ENCODE peak calls at places on chromosomes 3 and 15, in nine cellular contexts. G is sigmoid colon, R is GM23338, M is cardiac fibroblast, Q is AG09309, E is heart left ventricle, O is mucosa of descending colon, D is esophagus squamous epithelium, A is fibroblast of villous mesenchyme. H is an unnamed sample.

GRCh38 chr15:56813995-56814394 is 80.7 kb upstream of the ZNF280D start:
- DNase-seq in G (no peak), R (no peak), M (no peak), Q (no peak), E (no peak), O (no peak), D (no peak), A (no peak), H (no peak)

GRCh38 chr3:140499114-140499757 is 178.6 kb upstream of the TRIM42 start:
- DNase-seq in G (no peak), R (peak), M (peak), Q (no peak), E (no peak), O (no peak), D (no peak), A (peak), H (no peak)

GRCh38 chr15:65370885-65371284 is 6.9 kb downstream of the IGDCC3 start:
- DNase-seq in G (no peak), R (no peak), M (no peak), Q (no peak), E (no peak), O (no peak), D (no peak), A (no peak), H (no peak)

GRCh38 chr15:48076454-48076853 is 44.3 kb upstream of the SLC24A5 start:
- DNase-seq in G (no peak), R (no peak), M (no peak), Q (no peak), E (no peak), O (no peak), D (no peak), A (peak), H (no peak)

GRCh38 chr3:36197176-36197575 is 183.1 kb upstream of the STAC start:
- DNase-seq in G (no peak), R (no peak), M (no peak), Q (no peak), E (no peak), O (no peak), D (no peak), A (no peak), H (no peak)

GRCh38 chr3:105867690-105868449 is 942 bp downstream of the CBLB start:
- DNase-seq in G (no peak), R (peak), M (peak), Q (no peak), E (no peak), O (no peak), D (no peak), A (peak), H (no peak)

GRCh38 chr3:157073810-157074209 is 86.1 kb downstream of the CCNL1 start:
- DNase-seq in G (no peak), R (no peak), M (peak), Q (peak), E (no peak), O (no peak), D (no peak), A (peak), H (peak)

GRCh38 chr15:90167121-90167520 is 34.0 kb upstream of the SEMA4B start:
- DNase-seq in G (no peak), R (no peak), M (no peak), Q (no peak), E (no peak), O (no peak), D (no peak), A (no peak), H (no peak)

GRCh38 chr3:48678566-48679380 is 6.9 kb downstream of the NCKIPSD start:
- DNase-seq in G (no peak), R (no peak), M (no peak), Q (no peak), E (no peak), O (peak), D (no peak), A (no peak), H (no peak)

GRCh38 chr3:52098108-52098507 is 41.7 kb upstream of the DUSP7 start:
- DNase-seq in G (peak), R (no peak), M (no peak), Q (no peak), E (no peak), O (no peak), D (no peak), A (no peak), H (no peak)

GRCh38 chr3:46677096-46677702 is 16.3 kb downstream of the ALS2CL start:
- DNase-seq in G (peak), R (no peak), M (peak), Q (no peak), E (peak), O (peak), D (no peak), A (peak), H (no peak)

GRCh38 chr15:58409861-58410260 is 21.9 kb upstream of the LIPC start:
- DNase-seq in G (no peak), R (no peak), M (no peak), Q (no peak), E (no peak), O (no peak), D (no peak), A (no peak), H (no peak)

DNA sequence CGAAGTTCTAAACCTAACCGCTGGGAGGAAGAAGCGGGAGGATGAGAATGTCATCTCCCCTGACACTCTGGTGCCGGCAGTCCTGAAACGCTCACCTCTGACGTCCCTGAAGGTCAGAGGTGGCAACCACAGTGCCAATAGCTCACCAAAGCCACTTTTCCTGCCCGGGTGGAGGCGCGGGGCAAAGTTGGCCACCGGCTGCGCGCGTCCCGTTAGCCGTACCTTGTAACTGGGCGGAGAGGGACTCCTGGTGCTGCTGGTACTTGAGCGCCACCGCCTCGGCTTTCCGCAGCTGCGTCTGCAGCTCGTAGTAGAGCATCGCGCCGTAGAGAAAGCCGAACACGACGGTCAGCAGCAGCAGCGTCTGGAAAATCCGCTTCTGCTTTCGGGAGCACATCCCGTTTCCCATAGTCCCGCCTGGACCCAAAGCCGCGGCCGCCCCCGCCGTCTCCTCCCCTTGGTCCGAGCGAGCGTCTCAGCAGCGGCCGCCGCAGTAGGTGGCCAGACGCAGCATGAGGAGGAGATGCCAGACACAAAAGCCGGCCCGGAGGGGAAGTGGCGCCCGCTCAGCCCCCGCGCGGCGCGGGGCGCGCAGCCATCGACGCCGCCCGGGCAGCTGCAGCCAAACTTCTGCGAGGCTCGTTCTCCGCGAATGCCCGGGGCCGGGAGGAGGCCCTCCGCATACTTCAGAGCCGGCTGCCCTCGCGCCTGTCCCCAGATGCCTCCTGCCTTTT is 680 bp downstream of the GOLIM4 start:
- DNase-seq in G (peak), R (peak), M (peak), Q (no peak), E (peak), O (peak), D (peak), A (peak), H (peak)
- TF ChIP-seq CTCF in G (peak), R (peak), M (peak), Q (peak), E (peak), O (no peak), D (no peak), A (peak), H (no peak)

DNA sequence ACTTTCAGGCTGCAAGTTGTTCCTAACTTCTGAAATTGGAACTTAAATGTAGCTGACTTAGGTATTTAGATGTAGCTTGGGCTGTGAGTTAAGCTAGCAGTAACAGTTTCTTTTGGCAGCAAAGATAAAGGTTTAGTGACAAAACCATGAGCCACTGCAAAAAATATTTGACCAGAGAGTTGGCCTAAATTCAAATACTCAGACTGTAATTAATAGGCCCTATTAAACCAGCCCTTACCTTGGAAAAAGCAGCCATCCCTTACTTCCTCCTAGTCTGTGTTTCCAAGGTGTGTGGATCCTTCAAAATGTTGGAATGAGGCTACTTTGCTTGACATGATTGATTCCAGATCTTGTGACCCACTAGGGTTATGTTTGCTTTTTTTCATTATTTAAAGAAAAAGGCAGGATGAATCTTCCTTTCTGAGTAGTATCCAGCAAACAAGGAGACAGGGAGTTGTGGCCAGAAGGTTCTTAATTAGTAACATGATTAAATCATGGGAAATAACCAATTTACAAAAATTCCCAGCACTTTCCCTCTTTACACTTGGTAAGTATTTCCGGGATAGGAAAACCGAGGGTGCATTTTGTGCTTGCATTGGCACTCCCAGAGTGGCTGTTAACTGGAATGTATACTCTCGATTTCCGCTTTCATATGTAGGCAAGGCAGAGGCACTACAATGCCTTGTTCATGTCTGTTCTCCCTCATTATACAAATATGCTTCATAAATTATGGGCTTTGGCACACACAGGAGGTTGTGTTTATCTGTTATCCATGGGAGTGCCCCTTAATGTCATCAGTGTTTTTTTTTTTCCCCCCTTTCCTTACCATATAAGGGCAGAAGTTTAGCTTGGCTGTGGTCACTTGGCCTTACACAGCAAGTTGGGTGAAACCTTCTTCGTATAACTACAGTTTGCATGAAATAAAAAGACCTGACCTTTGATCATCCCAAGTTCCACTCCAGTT is 8.5 kb downstream of the TPM1 start:
- DNase-seq in G (no peak), R (peak), M (peak), Q (no peak), E (no peak), O (no peak), D (no peak), A (peak), H (no peak)
- H3K4me3 ChIP-seq in G (no peak), R (no peak), M (no peak), Q (no peak), E (peak), O (no peak), D (no peak), A (peak), H (no peak)

DNA sequence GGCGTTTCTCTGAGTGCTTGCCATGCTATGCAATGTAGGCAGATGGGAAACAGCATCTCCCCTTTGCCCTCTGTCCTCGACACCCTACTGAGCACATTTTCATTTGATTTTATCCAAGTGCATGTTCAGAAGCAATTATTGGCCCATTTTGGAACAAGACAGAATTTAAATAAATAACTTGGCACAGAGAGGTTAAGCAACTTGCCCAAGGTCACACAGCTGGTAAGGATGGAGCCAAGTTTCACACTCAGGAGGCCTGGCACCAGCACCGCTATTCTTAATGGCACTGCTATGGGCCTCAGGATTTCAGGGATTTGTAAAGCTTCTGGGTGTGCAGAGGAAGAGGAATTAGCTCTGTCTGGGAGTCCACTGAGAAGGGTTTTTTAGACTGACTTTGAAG is 2.5 kb upstream of the GRIP2 start:
- DNase-seq in G (no peak), R (no peak), M (no peak), Q (no peak), E (no peak), O (peak), D (no peak), A (no peak), H (no peak)
- TF ChIP-seq CTCF in G (no peak), R (no peak), M (no peak), Q (no peak), E (no peak), O (no peak), D (no peak), A (no peak), H (no peak)

DNA sequence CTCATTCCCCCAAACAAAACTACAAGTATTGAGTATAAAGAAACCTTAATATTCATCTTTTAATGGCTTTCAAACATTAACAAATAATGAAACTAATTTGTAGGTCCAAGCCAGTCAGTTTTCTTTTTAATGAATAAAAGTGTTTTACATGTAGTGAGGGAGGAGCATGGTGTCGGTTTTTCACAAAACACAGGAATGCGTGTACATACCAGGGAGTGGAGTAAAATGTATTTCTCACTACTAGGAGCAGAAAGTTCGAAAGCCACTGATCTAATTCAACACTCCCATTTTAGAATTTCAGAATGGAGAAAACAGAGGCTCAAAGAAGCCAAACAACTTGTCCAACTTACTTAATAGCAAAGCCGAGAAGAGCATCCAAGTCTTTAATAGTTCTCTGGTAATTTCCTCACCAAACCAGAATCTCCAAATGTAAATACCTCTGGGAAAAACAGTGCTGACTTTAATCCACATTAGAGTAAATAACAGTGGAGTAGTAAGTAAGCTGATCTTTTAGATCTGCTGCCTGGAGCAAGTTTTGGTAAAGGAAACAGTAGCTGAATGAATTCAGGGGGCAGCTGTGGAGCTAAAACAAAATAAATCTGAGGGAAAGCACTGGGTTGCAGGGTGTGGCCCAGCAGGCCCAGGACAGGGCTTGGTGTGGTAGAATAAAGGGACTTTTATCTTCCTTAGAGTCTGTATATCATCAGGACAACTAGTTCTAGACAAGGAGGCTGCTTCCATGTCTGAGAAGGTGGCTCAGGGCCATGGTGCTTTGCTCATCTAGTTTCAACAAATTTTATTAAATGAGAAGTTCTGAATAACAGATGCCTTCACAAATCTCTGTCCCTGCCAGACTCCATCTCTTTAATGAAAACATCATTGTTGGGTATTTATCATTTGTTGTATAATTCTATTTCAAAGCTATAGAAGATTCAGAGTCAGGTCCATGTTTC is 7.8 kb downstream of the ANP32A start:
- DNase-seq in G (peak), R (no peak), M (peak), Q (no peak), E (no peak), O (no peak), D (no peak), A (peak), H (no peak)
- H3K4me3 ChIP-seq in G (no peak), R (no peak), M (no peak), Q (no peak), E (no peak), O (no peak), D (no peak), A (no peak), H (no peak)

DNA sequence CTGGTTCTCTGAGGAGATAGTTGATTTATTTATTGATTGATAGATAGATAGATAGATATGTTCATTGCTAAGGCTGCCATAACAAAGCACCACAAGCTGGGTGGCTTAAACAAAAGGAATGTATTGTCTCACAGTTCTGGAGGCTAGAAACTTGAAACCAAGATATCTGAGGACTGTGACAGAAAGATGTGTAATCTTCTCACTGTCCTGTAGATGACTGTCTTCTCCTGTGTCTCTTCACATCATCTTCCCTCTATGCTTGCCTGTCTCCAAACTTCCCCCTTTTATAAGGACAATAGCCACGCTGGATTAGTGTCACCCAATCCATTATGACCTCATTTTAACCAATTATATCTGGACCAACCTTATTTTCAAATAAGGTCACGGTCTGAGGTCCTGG is 41.0 kb downstream of the GNB4 start:
- DNase-seq in G (no peak), R (peak), M (no peak), Q (no peak), E (no peak), O (no peak), D (no peak), A (no peak), H (no peak)
- TF ChIP-seq CTCF in G (no peak), R (no peak), M (no peak), Q (peak), E (no peak), O (no peak), D (no peak), A (no peak), H (no peak)

DNA sequence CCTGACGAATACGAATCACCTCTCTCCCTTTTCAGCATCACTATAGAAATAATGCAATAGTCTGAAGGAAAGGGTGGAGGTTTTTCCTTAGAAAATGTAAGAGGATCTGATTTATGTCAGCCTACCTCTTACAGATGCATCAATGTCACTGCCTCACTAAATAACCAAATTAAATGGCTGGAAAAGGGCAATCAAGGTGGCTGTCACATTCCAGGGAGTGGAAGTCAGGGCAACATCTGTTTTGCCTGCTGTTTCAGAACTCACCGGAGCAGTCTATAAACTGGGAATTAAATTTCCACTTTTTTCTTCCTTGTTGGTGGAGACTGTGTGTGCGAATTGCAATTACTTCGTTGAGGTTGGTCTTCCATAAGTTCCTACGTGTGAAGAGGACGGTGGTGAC is 299.3 kb upstream of the PDZRN3 start:
- DNase-seq in G (no peak), R (no peak), M (no peak), Q (no peak), E (no peak), O (no peak), D (no peak), A (no peak), H (no peak)
- H3K4me3 ChIP-seq in G (no peak), R (no peak), M (no peak), Q (no peak), E (no peak), O (no peak), D (no peak), A (no peak), H (no peak)

GRCh38 chr15:70264738-70265465 is 167.2 kb upstream of the TLE3 start:
- DNase-seq in G (no peak), R (no peak), M (no peak), Q (no peak), E (no peak), O (no peak), D (no peak), A (no peak), H (no peak)

GRCh38 chr15:70265986-70266385 is 168.3 kb upstream of the TLE3 start:
- DNase-seq in G (no peak), R (no peak), M (no peak), Q (no peak), E (no peak), O (no peak), D (no peak), A (no peak), H (no peak)

GRCh38 chr15:70266412-70267089 is 168.8 kb upstream of the TLE3 start:
- DNase-seq in G (peak), R (no peak), M (peak), Q (no peak), E (peak), O (peak), D (no peak), A (peak), H (no peak)

GRCh38 chr15:70264014-70264492 is 166.3 kb upstream of the TLE3 start:
- DNase-seq in G (peak), R (peak), M (peak), Q (no peak), E (peak), O (no peak), D (no peak), A (no peak), H (no peak)

GRCh38 chr15:70265466-70265978 is 167.8 kb upstream of the TLE3 start:
- DNase-seq in G (no peak), R (no peak), M (no peak), Q (no peak), E (no peak), O (no peak), D (no peak), A (no peak), H (no peak)
- TF ChIP-seq CTCF in G (no peak), R (no peak), M (peak), Q (peak), E (peak), O (no peak), D (no peak), A (peak), H (peak)

GRCh38 chr3:175526609-175527280 is 667.6 kb downstream of the NAALADL2 start:
- DNase-seq in G (no peak), R (peak), M (peak), Q (no peak), E (no peak), O (no peak), D (no peak), A (peak), H (no peak)

DNA sequence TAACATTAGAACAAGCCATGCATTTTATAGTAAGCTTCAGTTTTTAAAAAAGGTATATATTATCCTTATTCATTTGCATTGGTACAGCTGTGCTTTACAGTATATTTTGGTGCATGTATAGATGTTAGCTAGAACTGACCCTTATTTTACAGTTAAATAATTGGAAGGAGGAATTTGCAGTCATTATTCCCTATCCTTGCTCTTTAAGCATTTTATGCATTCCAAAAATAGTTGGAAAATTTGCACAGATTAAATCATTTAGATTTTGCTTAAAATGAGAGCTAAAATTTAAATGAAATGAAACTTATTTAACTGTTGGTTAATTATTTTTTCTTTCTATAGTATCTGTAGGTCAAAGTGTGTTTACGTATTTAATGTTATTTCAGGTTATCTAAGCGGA is 667.1 kb downstream of the NAALADL2 start:
- DNase-seq in G (no peak), R (no peak), M (no peak), Q (no peak), E (no peak), O (no peak), D (no peak), A (no peak), H (no peak)
- H3K4me3 ChIP-seq in G (no peak), R (peak), M (peak), Q (peak), E (peak), O (no peak), D (no peak), A (peak), H (no peak)